ENCODE peak calls at places on chromosomes 7 and 10, in six cellular contexts. E, K, B, J, X and M are unnamed samples.

GRCh38 chr10:77463967-77464745 is 173.5 kb downstream of the KCNMA1 start:
- DNase-seq in E (no peak), K (no peak), B (no peak), J (peak; percentile 52), X (no peak), M (no peak)

GRCh38 chr7:12975387-12975786 is 288.0 kb downstream of the ARL4A start:
- DNase-seq in E (no peak), K (no peak), B (no peak), J (no peak), X (no peak), M (no peak)

GRCh38 chr7:156194813-156195212 is 382.6 kb upstream of the SHH start:
- DNase-seq in E (no peak), K (no peak), B (no peak), J (no peak), X (no peak), M (no peak)

GRCh38 chr7:156178214-156178613 is 366.0 kb upstream of the SHH start:
- DNase-seq in E (no peak), K (peak; percentile 34), B (no peak), J (no peak), X (no peak), M (no peak)

GRCh38 chr10:72085864-72086465 is 2.4 kb downstream of the SPOCK2 start:
- DNase-seq in E (no peak), K (no peak), B (no peak), J (no peak), X (no peak), M (no peak)

GRCh38 chr7:42495251-42495650 is 258.2 kb upstream of the GLI3 start:
- DNase-seq in E (no peak), K (no peak), B (no peak), J (peak; percentile 25), X (no peak), M (no peak)

GRCh38 chr7:1741751-1742554 is 71.9 kb downstream of the ELFN1 start:
- DNase-seq in E (no peak), K (no peak), B (no peak), J (no peak), X (no peak), M (no peak)

GRCh38 chr10:100341953-100342626 is 4.9 kb upstream of the SCD start:
- DNase-seq in E (peak; percentile 89), K (no peak), B (peak; percentile 31), J (peak; percentile 73), X (peak; percentile 67), M (peak; percentile 61)